ENCODE peak calls at places on chromosome 4, in seven cellular contexts. Z, Q, L, B, P, S and X are unnamed samples.

GRCh38 chr4:128600410-128600809 is 209.1 kb upstream of the JADE1 start:
- DNase-seq in P (peak; percentile 31), B (no peak), Z (no peak), L (no peak), Q (peak; percentile 62), S (no peak), X (no peak)

GRCh38 chr4:153337686-153338085 is 6.8 kb upstream of the MND1 start:
- DNase-seq in Z (no peak), Q (no peak), P (no peak), B (no peak), L (no peak), S (no peak), X (no peak)

GRCh38 chr4:155544547-155544946 is 122.1 kb upstream of the GUCY1A1 start:
- DNase-seq in B (no peak), P (no peak), Q (no peak), Z (no peak), S (no peak), L (no peak), X (no peak)

GRCh38 chr4:108240356-108240755 is 71.6 kb upstream of the LEF1 start:
- DNase-seq in Q (peak; percentile 72), P (peak; percentile 87), B (no peak), Z (no peak), L (no peak), S (no peak), X (no peak)

GRCh38 chr4:105620640-105621323 is 68.4 kb downstream of the ARHGEF38 start:
- DNase-seq in P (peak; percentile 92), Q (peak; percentile 88), Z (no peak), S (no peak), L (no peak), B (no peak), X (peak; percentile 44)

GRCh38 chr4:40481977-40482376 is 146.8 kb downstream of the CHRNA9 start:
- DNase-seq in Q (no peak), P (no peak), S (no peak), Z (no peak), B (no peak), L (no peak), X (no peak)

GRCh38 chr4:92104506-92104905 is 199.3 kb upstream of the GRID2 start:
- DNase-seq in P (no peak), B (no peak), L (no peak), Z (no peak), Q (no peak), S (no peak), X (no peak)

GRCh38 chr4:80011636-80012236 is 61.3 kb downstream of the ANTXR2 start:
- DNase-seq in S (no peak), P (peak; percentile 83), B (no peak), Z (no peak), Q (peak; percentile 54), L (no peak), X (peak; percentile 47)

GRCh38 chr4:99572527-99573240 is 1.9 kb upstream of the MTTP start:
- DNase-seq in Z (no peak), P (no peak), Q (no peak), L (no peak), S (no peak), B (no peak), X (no peak)

GRCh38 chr4:7647932-7648812 is 213.4 kb upstream of the PSAPL1 start:
- DNase-seq in L (no peak), B (no peak), Z (no peak), P (peak; percentile 68), Q (no peak), S (no peak), X (peak; percentile 86)

GRCh38 chr4:52371861-52372260 is 287.2 kb downstream of the USP46 start:
- DNase-seq in Z (no peak), S (no peak), L (no peak), P (no peak), Q (no peak), B (no peak), X (no peak)

GRCh38 chr4:1600211-1600780 is 83.8 kb downstream of the FAM53A start:
- DNase-seq in S (no peak), B (no peak), P (no peak), Z (no peak), Q (no peak), L (no peak), X (no peak)